ENCODE peak calls at places on chromosomes 2 and 18, in five cellular contexts. One of them, this sample, is unnamed.

GRCh38 chr2:11069566-11070185 is 85.6 kb upstream of the SLC66A3 start:
- DNase-seq in chondrocyte: no peak
- DNase-seq in gastrocnemius medialis: no peak
- DNase-seq in A549: no peak
- DNase-seq in H9: no peak
- DNase-seq in this sample: no peak

GRCh38 chr2:165803123-165803760 is 9.2 kb upstream of the GALNT3 start:
- DNase-seq in chondrocyte: no peak
- DNase-seq in H9: no peak
- DNase-seq in A549: no peak
- DNase-seq in gastrocnemius medialis: no peak
- DNase-seq in this sample: peak; percentile 78

GRCh38 chr2:73992036-73992435 is 7.3 kb downstream of the TET3 start:
- DNase-seq in H9: no peak
- DNase-seq in chondrocyte: no peak
- DNase-seq in gastrocnemius medialis: no peak
- DNase-seq in A549: no peak
- DNase-seq in this sample: no peak

GRCh38 chr2:224887159-224887558 is 155.1 kb downstream of the DOCK10 start:
- DNase-seq in A549: no peak
- DNase-seq in chondrocyte: no peak
- DNase-seq in gastrocnemius medialis: no peak
- DNase-seq in H9: no peak
- DNase-seq in this sample: no peak

GRCh38 chr2:165902929-165903328 is 50.6 kb downstream of the TTC21B start:
- DNase-seq in gastrocnemius medialis: no peak
- DNase-seq in chondrocyte: no peak
- DNase-seq in A549: no peak
- DNase-seq in H9: no peak
- DNase-seq in this sample: no peak

GRCh38 chr2:164625378-164625971 is 4.2 kb upstream of the GRB14 start:
- DNase-seq in gastrocnemius medialis: no peak
- DNase-seq in A549: no peak
- DNase-seq in H9: no peak
- DNase-seq in chondrocyte: no peak
- DNase-seq in this sample: no peak

GRCh38 chr2:160165996-160166395 is 34.1 kb downstream of the ITGB6 start:
- DNase-seq in A549: no peak
- DNase-seq in H9: no peak
- DNase-seq in gastrocnemius medialis: no peak
- DNase-seq in chondrocyte: no peak
- DNase-seq in this sample: peak; percentile 70

GRCh38 chr18:64444819-64445218 is 295.9 kb upstream of the LINC00305 start:
- DNase-seq in chondrocyte: no peak
- DNase-seq in gastrocnemius medialis: no peak
- DNase-seq in A549: no peak
- DNase-seq in H9: no peak
- DNase-seq in this sample: no peak

GRCh38 chr18:6370410-6370809 is 44.3 kb downstream of the L3MBTL4 start:
- DNase-seq in gastrocnemius medialis: no peak
- DNase-seq in A549: no peak
- DNase-seq in chondrocyte: no peak
- DNase-seq in H9: no peak
- DNase-seq in this sample: no peak

GRCh38 chr18:7084766-7085080 is 32.9 kb downstream of the LAMA1 start:
- DNase-seq in chondrocyte: no peak
- DNase-seq in A549: no peak
- DNase-seq in gastrocnemius medialis: no peak
- DNase-seq in H9: no peak
- DNase-seq in this sample: no peak

GRCh38 chr2:240432820-240433801 is 2.4 kb upstream of the GPC1 start:
- DNase-seq in A549: no peak
- DNase-seq in chondrocyte: peak; percentile 90
- DNase-seq in gastrocnemius medialis: no peak
- DNase-seq in H9: peak; percentile 26
- DNase-seq in this sample: no peak

GRCh38 chr18:3044931-3045698 is 32.2 kb upstream of the LPIN2 start:
- DNase-seq in H9: no peak
- DNase-seq in A549: peak; percentile 61
- DNase-seq in gastrocnemius medialis: no peak
- DNase-seq in chondrocyte: no peak
- DNase-seq in this sample: peak; percentile 83

GRCh38 chr2:207676827-207677354 is 34.5 kb upstream of the CCNYL1 start:
- DNase-seq in gastrocnemius medialis: no peak
- DNase-seq in chondrocyte: no peak
- DNase-seq in H9: no peak
- DNase-seq in A549: peak; percentile 55
- DNase-seq in this sample: no peak

GRCh38 chr2:172105715-172106124 is 3.0 kb upstream of the DLX2 start:
- DNase-seq in A549: no peak
- DNase-seq in gastrocnemius medialis: no peak
- DNase-seq in chondrocyte: no peak
- DNase-seq in H9: no peak
- DNase-seq in this sample: no peak

GRCh38 chr2:51718881-51719280 is 686.9 kb upstream of the NRXN1 start:
- DNase-seq in H9: no peak
- DNase-seq in gastrocnemius medialis: no peak
- DNase-seq in A549: no peak
- DNase-seq in chondrocyte: no peak
- DNase-seq in this sample: no peak

GRCh38 chr2:182649316-182649715 is 66.7 kb upstream of the DNAJC10 start:
- DNase-seq in H9: peak; percentile 60
- DNase-seq in A549: peak; percentile 57
- DNase-seq in gastrocnemius medialis: no peak
- DNase-seq in chondrocyte: no peak
- DNase-seq in this sample: no peak

GRCh38 chr2:86476092-86476491 is 34.9 kb downstream of the KDM3A start:
- DNase-seq in chondrocyte: no peak
- DNase-seq in gastrocnemius medialis: no peak
- DNase-seq in H9: no peak
- DNase-seq in A549: no peak
- DNase-seq in this sample: no peak

GRCh38 chr18:73232933-73233332 is 365.1 kb upstream of the NETO1 start:
- DNase-seq in A549: no peak
- DNase-seq in H9: no peak
- DNase-seq in chondrocyte: no peak
- DNase-seq in gastrocnemius medialis: no peak
- DNase-seq in this sample: no peak

GRCh38 chr2:205670292-205670691 is 12.0 kb upstream of the NRP2 start:
- DNase-seq in gastrocnemius medialis: no peak
- DNase-seq in A549: no peak
- DNase-seq in chondrocyte: no peak
- DNase-seq in H9: no peak
- DNase-seq in this sample: no peak

GRCh38 chr2:6863792-6864191 is 1.9 kb downstream of the CMPK2 start:
- DNase-seq in chondrocyte: no peak
- DNase-seq in H9: no peak
- DNase-seq in A549: no peak
- DNase-seq in gastrocnemius medialis: no peak
- DNase-seq in this sample: no peak

GRCh38 chr2:214220251-214220650 is 190.6 kb upstream of the VWC2L start:
- DNase-seq in chondrocyte: no peak
- DNase-seq in A549: no peak
- DNase-seq in gastrocnemius medialis: no peak
- DNase-seq in H9: no peak
- DNase-seq in this sample: no peak

GRCh38 chr2:20660506-20660905 is 6.4 kb upstream of the GDF7 start:
- DNase-seq in chondrocyte: peak; percentile 22
- DNase-seq in H9: no peak
- DNase-seq in A549: no peak
- DNase-seq in gastrocnemius medialis: no peak
- DNase-seq in this sample: no peak

GRCh38 chr2:235133837-235134236 is 182.0 kb downstream of the SH3BP4 start:
- DNase-seq in chondrocyte: no peak
- DNase-seq in H9: no peak
- DNase-seq in A549: no peak
- DNase-seq in gastrocnemius medialis: no peak
- DNase-seq in this sample: no peak

DNA sequence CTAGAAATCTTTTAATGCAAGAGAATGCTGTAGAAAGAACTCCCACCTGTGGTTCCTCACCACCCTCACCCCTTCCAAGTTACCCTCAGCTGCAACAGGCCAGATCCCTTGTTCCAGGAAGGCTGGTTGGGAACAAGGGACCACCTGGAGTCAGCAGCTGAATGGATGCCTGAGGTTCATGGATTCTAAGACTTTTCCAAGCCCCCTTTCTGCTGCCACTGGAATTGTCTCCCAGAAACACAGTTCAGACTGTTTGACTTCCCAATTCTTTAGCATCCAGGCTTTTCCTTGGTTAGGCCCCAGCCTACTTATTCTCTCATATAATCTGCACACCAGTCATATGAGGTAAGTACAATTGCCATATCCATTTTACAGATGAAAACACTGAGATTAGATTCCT is 8.0 kb upstream of the ADCY3 start:
- DNase-seq in gastrocnemius medialis: no peak
- DNase-seq in A549: no peak
- DNase-seq in chondrocyte: no peak
- DNase-seq in H9: no peak
- DNase-seq in this sample: no peak
- TF ChIP-seq CTCF in gastrocnemius medialis: no peak
- TF ChIP-seq CTCF in A549: no peak
- TF ChIP-seq CTCF in chondrocyte: no peak
- TF ChIP-seq CTCF in H9: peak; percentile 44
- TF ChIP-seq CTCF in this sample: no peak

GRCh38 chr2:217824223-217824622 is 178.6 kb downstream of the TNS1 start:
- DNase-seq in gastrocnemius medialis: no peak
- DNase-seq in A549: no peak
- DNase-seq in H9: no peak
- DNase-seq in chondrocyte: peak; percentile 40
- DNase-seq in this sample: no peak

GRCh38 chr2:217823626-217824025 is 179.2 kb downstream of the TNS1 start:
- DNase-seq in H9: no peak
- DNase-seq in gastrocnemius medialis: no peak
- DNase-seq in chondrocyte: peak; percentile 71
- DNase-seq in A549: no peak
- DNase-seq in this sample: no peak

GRCh38 chr2:217820904-217821303 is 181.9 kb downstream of the TNS1 start:
- DNase-seq in H9: no peak
- DNase-seq in A549: no peak
- DNase-seq in gastrocnemius medialis: no peak
- DNase-seq in chondrocyte: no peak
- DNase-seq in this sample: no peak

GRCh38 chr2:217821536-217822147 is 181.2 kb downstream of the TNS1 start:
- DNase-seq in gastrocnemius medialis: no peak
- DNase-seq in H9: no peak
- DNase-seq in chondrocyte: no peak
- DNase-seq in A549: no peak
- DNase-seq in this sample: no peak

DNA sequence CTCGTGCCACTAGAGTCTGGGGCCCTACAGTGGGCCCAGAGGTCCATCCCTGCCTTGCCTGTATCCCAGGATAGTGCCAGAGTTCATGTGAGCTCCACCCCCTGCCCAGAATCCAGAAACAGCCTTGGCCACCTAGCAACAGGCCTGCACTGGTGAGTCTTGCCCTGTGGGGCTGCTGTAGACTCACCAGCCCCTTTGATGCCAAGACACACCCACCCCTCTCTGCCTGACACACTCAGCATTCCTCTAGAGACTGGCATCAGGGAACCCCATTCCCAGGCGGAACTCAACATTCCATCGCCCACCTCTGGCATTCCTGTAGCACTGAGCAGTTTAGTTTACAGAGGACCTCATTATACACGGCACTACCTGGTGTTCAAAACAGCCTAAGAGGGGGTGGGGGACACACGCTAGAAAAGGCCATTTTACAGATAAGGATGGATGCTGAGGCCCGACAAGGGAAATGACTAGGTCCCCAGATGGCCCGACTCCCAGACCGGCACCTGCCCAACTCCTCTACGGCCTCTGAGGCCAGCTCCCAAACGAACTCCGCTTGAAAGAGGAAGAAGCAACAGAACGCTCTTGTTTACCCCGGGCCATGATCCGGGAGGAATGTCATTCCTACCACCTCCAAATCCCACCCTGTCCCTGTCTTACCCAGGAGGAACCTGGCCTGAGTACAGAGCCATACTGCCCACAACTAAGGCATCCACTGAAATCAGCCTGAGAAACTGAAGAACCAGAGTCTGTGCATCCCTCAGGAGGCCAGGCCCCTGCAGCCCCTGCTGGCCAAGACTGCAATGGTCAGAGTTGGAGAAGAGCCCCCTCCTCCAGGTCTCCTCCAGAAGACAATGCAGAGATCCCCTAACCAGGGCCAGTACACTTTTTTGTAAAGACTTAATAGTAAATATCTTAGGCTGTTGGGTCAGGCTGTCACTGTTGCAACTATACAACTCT is 180.2 kb downstream of the TNS1 start:
- DNase-seq in A549: no peak
- DNase-seq in chondrocyte: peak; percentile 68
- DNase-seq in H9: peak; percentile 40
- DNase-seq in gastrocnemius medialis: no peak
- DNase-seq in this sample: no peak
- TF ChIP-seq CTCF in A549: no peak
- TF ChIP-seq CTCF in chondrocyte: peak; percentile 28
- TF ChIP-seq CTCF in H9: peak; percentile 44
- TF ChIP-seq CTCF in gastrocnemius medialis: no peak
- TF ChIP-seq CTCF in this sample: no peak

GRCh38 chr18:13531681-13532325 is 194.6 kb downstream of the FAM210A start:
- DNase-seq in A549: no peak
- DNase-seq in chondrocyte: no peak
- DNase-seq in H9: no peak
- DNase-seq in gastrocnemius medialis: no peak
- DNase-seq in this sample: no peak

GRCh38 chr18:13530215-13530878 is 196.0 kb downstream of the FAM210A start:
- DNase-seq in chondrocyte: no peak
- DNase-seq in A549: no peak
- DNase-seq in H9: no peak
- DNase-seq in gastrocnemius medialis: no peak
- DNase-seq in this sample: no peak

GRCh38 chr18:13532406-13533075 is 193.8 kb downstream of the FAM210A start:
- DNase-seq in H9: no peak
- DNase-seq in A549: no peak
- DNase-seq in chondrocyte: no peak
- DNase-seq in gastrocnemius medialis: no peak
- DNase-seq in this sample: peak; percentile 14

GRCh38 chr18:13528739-13529392 is 197.5 kb downstream of the FAM210A start:
- DNase-seq in chondrocyte: no peak
- DNase-seq in H9: no peak
- DNase-seq in gastrocnemius medialis: no peak
- DNase-seq in A549: no peak
- DNase-seq in this sample: no peak

GRCh38 chr18:13530879-13531387 is 195.4 kb downstream of the FAM210A start:
- DNase-seq in H9: peak; percentile 61
- DNase-seq in gastrocnemius medialis: peak; percentile 57
- DNase-seq in A549: peak; percentile 46
- DNase-seq in chondrocyte: no peak
- DNase-seq in this sample: peak; percentile 19
- TF ChIP-seq CTCF in H9: peak; percentile 59
- TF ChIP-seq CTCF in gastrocnemius medialis: peak; percentile 51
- TF ChIP-seq CTCF in A549: peak; percentile 46
- TF ChIP-seq CTCF in chondrocyte: peak; percentile 83
- TF ChIP-seq CTCF in this sample: peak; percentile 98

DNA sequence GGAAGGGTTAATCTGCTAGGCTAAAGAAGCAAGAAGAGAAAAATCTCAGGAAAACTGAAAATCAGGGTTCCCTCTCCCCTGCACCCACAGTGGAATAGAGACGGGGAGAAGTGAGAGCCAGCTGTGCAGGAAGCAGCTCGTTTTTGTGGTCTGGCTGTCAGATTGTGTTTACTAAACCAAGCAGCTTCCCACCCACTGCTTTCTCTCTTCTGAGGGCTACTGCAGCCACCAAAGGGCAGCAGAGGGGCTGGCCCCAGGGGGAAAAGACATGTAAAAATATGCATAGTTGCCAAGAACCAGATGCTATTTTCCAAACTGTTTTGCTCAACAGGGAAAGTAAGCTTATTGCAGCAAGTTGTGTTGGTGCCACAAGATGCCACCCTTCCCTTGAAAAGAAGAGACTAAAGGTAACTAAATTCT is 72.6 kb upstream of the THUMPD2 start:
- DNase-seq in gastrocnemius medialis: no peak
- DNase-seq in A549: no peak
- DNase-seq in H9: peak; percentile 38
- DNase-seq in chondrocyte: no peak
- DNase-seq in this sample: no peak
- TF ChIP-seq CTCF in gastrocnemius medialis: no peak
- TF ChIP-seq CTCF in A549: no peak
- TF ChIP-seq CTCF in H9: peak; percentile 20
- TF ChIP-seq CTCF in chondrocyte: peak; percentile 65
- TF ChIP-seq CTCF in this sample: no peak